ENCODE peak calls at places on chromosomes 13 and 19, in six cellular contexts. One of them, this sample, is unnamed.

GRCh38 chr13:64819081-64819480 is 2411.1 kb downstream of the PCDH9 start:
- DNase-seq in cardiac muscle cell: no peak
- DNase-seq in mucosa of descending colon: no peak
- DNase-seq in progenitor cell of endocrine pancreas: no peak
- DNase-seq in pancreas: no peak
- DNase-seq in MCF 10A: peak
- DNase-seq in this sample: no peak

GRCh38 chr19:11164879-11165406 is 9.4 kb upstream of the SPC24 start:
- DNase-seq in mucosa of descending colon: peak
- DNase-seq in pancreas: no peak
- DNase-seq in progenitor cell of endocrine pancreas: no peak
- DNase-seq in cardiac muscle cell: no peak
- DNase-seq in MCF 10A: no peak
- DNase-seq in this sample: no peak

GRCh38 chr19:15393963-15394362 is 14.4 kb upstream of the AKAP8 start:
- DNase-seq in progenitor cell of endocrine pancreas: no peak
- DNase-seq in mucosa of descending colon: no peak
- DNase-seq in pancreas: no peak
- DNase-seq in MCF 10A: peak
- DNase-seq in cardiac muscle cell: no peak
- DNase-seq in this sample: no peak

GRCh38 chr13:104984296-104984818 is 1551.1 kb downstream of the EFNB2 start:
- DNase-seq in mucosa of descending colon: peak
- DNase-seq in cardiac muscle cell: peak
- DNase-seq in pancreas: no peak
- DNase-seq in progenitor cell of endocrine pancreas: no peak
- DNase-seq in MCF 10A: peak
- DNase-seq in this sample: no peak

GRCh38 chr13:110820311-110820710 is 94.6 kb downstream of the ANKRD10 start:
- DNase-seq in mucosa of descending colon: no peak
- DNase-seq in cardiac muscle cell: no peak
- DNase-seq in pancreas: no peak
- DNase-seq in MCF 10A: no peak
- DNase-seq in progenitor cell of endocrine pancreas: no peak
- DNase-seq in this sample: no peak

GRCh38 chr19:39428309-39429112 is 7.2 kb downstream of the RPS16 start:
- DNase-seq in progenitor cell of endocrine pancreas: no peak
- DNase-seq in cardiac muscle cell: peak
- DNase-seq in mucosa of descending colon: no peak
- DNase-seq in pancreas: no peak
- DNase-seq in MCF 10A: no peak
- DNase-seq in this sample: no peak

GRCh38 chr13:90485441-90485840 is 862.0 kb upstream of the MIR17HG start:
- DNase-seq in pancreas: no peak
- DNase-seq in cardiac muscle cell: no peak
- DNase-seq in MCF 10A: peak
- DNase-seq in mucosa of descending colon: no peak
- DNase-seq in progenitor cell of endocrine pancreas: no peak
- DNase-seq in this sample: no peak

GRCh38 chr13:95341441-95341840 is 40.2 kb upstream of the ABCC4 start:
- DNase-seq in progenitor cell of endocrine pancreas: no peak
- DNase-seq in cardiac muscle cell: no peak
- DNase-seq in mucosa of descending colon: no peak
- DNase-seq in MCF 10A: peak
- DNase-seq in pancreas: no peak
- DNase-seq in this sample: no peak

GRCh38 chr19:7188682-7189629 is 105.3 kb downstream of the INSR start:
- DNase-seq in cardiac muscle cell: peak
- DNase-seq in progenitor cell of endocrine pancreas: no peak
- DNase-seq in pancreas: no peak
- DNase-seq in MCF 10A: no peak
- DNase-seq in mucosa of descending colon: no peak
- DNase-seq in this sample: no peak

GRCh38 chr13:76622336-76623045 is 263.7 kb downstream of the KCTD12 start:
- DNase-seq in mucosa of descending colon: no peak
- DNase-seq in pancreas: no peak
- DNase-seq in cardiac muscle cell: no peak
- DNase-seq in MCF 10A: no peak
- DNase-seq in progenitor cell of endocrine pancreas: no peak
- DNase-seq in this sample: no peak

GRCh38 chr13:105817011-105817410 is 718.5 kb downstream of the EFNB2 start:
- DNase-seq in cardiac muscle cell: no peak
- DNase-seq in pancreas: no peak
- DNase-seq in MCF 10A: no peak
- DNase-seq in progenitor cell of endocrine pancreas: no peak
- DNase-seq in mucosa of descending colon: no peak
- DNase-seq in this sample: no peak

GRCh38 chr13:74761794-74762193 is 627.6 kb upstream of the KLF12 start:
- DNase-seq in mucosa of descending colon: no peak
- DNase-seq in progenitor cell of endocrine pancreas: no peak
- DNase-seq in cardiac muscle cell: no peak
- DNase-seq in MCF 10A: no peak
- DNase-seq in pancreas: no peak
- DNase-seq in this sample: no peak

GRCh38 chr19:30236006-30236405 is 136.2 kb upstream of the ZNF536 start:
- DNase-seq in MCF 10A: no peak
- DNase-seq in progenitor cell of endocrine pancreas: no peak
- DNase-seq in cardiac muscle cell: peak
- DNase-seq in pancreas: no peak
- DNase-seq in mucosa of descending colon: no peak
- DNase-seq in this sample: no peak

GRCh38 chr19:7869910-7870511 is 4.2 kb downstream of the PRR36 start:
- DNase-seq in pancreas: peak
- DNase-seq in MCF 10A: peak
- DNase-seq in progenitor cell of endocrine pancreas: no peak
- DNase-seq in cardiac muscle cell: peak
- DNase-seq in mucosa of descending colon: peak
- DNase-seq in this sample: no peak

GRCh38 chr13:25372275-25373081 is 704 bp downstream of the ATP8A2 start:
- DNase-seq in progenitor cell of endocrine pancreas: peak
- DNase-seq in mucosa of descending colon: no peak
- DNase-seq in MCF 10A: no peak
- DNase-seq in pancreas: peak
- DNase-seq in cardiac muscle cell: peak
- DNase-seq in this sample: no peak

GRCh38 chr19:40567750-40568494 is 8.8 kb upstream of the SHKBP1 start:
- DNase-seq in MCF 10A: no peak
- DNase-seq in progenitor cell of endocrine pancreas: no peak
- DNase-seq in cardiac muscle cell: no peak
- DNase-seq in pancreas: peak
- DNase-seq in mucosa of descending colon: no peak
- DNase-seq in this sample: no peak

GRCh38 chr13:31528176-31528575 is 211.2 kb upstream of the RXFP2 start:
- DNase-seq in mucosa of descending colon: no peak
- DNase-seq in pancreas: no peak
- DNase-seq in cardiac muscle cell: no peak
- DNase-seq in MCF 10A: no peak
- DNase-seq in progenitor cell of endocrine pancreas: no peak
- DNase-seq in this sample: no peak

GRCh38 chr19:21398851-21399250 is 1.9 kb downstream of the ZNF493 start:
- DNase-seq in mucosa of descending colon: no peak
- DNase-seq in pancreas: no peak
- DNase-seq in MCF 10A: no peak
- DNase-seq in cardiac muscle cell: no peak
- DNase-seq in progenitor cell of endocrine pancreas: no peak
- DNase-seq in this sample: no peak

GRCh38 chr13:20492641-20493040 is 33.0 kb downstream of the CRYL1 start:
- DNase-seq in mucosa of descending colon: peak
- DNase-seq in cardiac muscle cell: peak
- DNase-seq in progenitor cell of endocrine pancreas: no peak
- DNase-seq in MCF 10A: peak
- DNase-seq in pancreas: no peak
- DNase-seq in this sample: no peak

GRCh38 chr13:20487927-20488326 is 37.7 kb downstream of the CRYL1 start:
- DNase-seq in progenitor cell of endocrine pancreas: no peak
- DNase-seq in cardiac muscle cell: no peak
- DNase-seq in mucosa of descending colon: no peak
- DNase-seq in pancreas: no peak
- DNase-seq in MCF 10A: no peak
- DNase-seq in this sample: no peak

GRCh38 chr13:20492036-20492435 is 33.6 kb downstream of the CRYL1 start:
- DNase-seq in MCF 10A: no peak
- DNase-seq in cardiac muscle cell: no peak
- DNase-seq in progenitor cell of endocrine pancreas: no peak
- DNase-seq in mucosa of descending colon: no peak
- DNase-seq in pancreas: no peak
- DNase-seq in this sample: no peak

GRCh38 chr13:20494656-20495055 is 31.0 kb downstream of the CRYL1 start:
- DNase-seq in progenitor cell of endocrine pancreas: no peak
- DNase-seq in mucosa of descending colon: no peak
- DNase-seq in cardiac muscle cell: no peak
- DNase-seq in MCF 10A: no peak
- DNase-seq in pancreas: no peak
- DNase-seq in this sample: no peak

GRCh38 chr13:20489185-20489820 is 36.4 kb downstream of the CRYL1 start:
- DNase-seq in pancreas: no peak
- DNase-seq in progenitor cell of endocrine pancreas: no peak
- DNase-seq in MCF 10A: no peak
- DNase-seq in mucosa of descending colon: peak
- DNase-seq in cardiac muscle cell: no peak
- DNase-seq in this sample: no peak
- TF ChIP-seq CTCF in pancreas: no peak
- TF ChIP-seq CTCF in progenitor cell of endocrine pancreas: no peak
- TF ChIP-seq CTCF in MCF 10A: peak
- TF ChIP-seq CTCF in mucosa of descending colon: no peak
- TF ChIP-seq CTCF in cardiac muscle cell: no peak
- TF ChIP-seq CTCF in this sample: no peak

DNA sequence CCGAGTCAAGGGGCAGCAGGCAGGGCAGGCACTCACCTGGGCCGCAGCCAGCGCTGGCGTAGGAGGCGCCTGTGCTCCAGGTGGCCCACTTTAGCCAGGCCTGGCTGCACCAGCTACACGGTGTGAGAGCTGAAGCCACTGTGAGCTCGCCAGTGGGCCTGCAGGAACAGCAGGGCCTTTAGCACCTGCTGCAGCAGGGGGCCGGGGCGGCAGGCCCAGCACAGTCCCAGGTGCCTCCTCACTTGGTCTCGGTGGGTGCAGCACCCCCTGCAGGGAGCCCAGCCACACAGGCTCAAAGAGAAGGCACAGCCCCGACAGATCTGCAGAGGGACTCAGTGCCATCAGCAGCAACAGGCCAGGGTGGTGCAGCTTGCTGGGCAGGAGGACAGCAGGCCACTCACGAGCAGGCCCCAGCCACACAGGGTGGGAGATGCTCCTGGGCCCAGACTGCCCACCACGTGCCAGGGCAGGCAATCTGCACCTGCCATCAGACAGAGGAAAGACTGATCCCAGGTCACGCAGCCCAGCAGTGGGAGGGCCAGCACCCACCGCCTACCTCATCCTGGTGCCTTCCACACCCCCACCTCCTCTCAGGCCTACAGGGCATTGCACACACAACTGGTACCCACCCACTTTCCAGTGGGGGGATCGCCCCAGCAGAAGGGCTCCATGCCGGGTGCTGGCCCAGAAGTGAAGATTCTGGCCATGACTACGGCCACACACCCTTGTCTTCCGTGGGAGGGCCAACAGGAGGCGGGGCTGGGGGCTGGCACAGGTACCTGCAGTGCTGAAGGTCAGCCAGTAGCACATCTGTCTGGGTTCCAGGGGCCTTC is 15.8 kb downstream of the ARHGAP33 start:
- DNase-seq in MCF 10A: no peak
- DNase-seq in pancreas: peak
- DNase-seq in cardiac muscle cell: no peak
- DNase-seq in mucosa of descending colon: no peak
- DNase-seq in progenitor cell of endocrine pancreas: no peak
- DNase-seq in this sample: no peak
- TF ChIP-seq CTCF in MCF 10A: no peak
- TF ChIP-seq CTCF in pancreas: no peak
- TF ChIP-seq CTCF in cardiac muscle cell: no peak
- TF ChIP-seq CTCF in mucosa of descending colon: no peak
- TF ChIP-seq CTCF in progenitor cell of endocrine pancreas: peak
- TF ChIP-seq CTCF in this sample: peak

GRCh38 chr13:47426126-47426849 is 529.4 kb upstream of the HTR2A start:
- DNase-seq in cardiac muscle cell: no peak
- DNase-seq in progenitor cell of endocrine pancreas: no peak
- DNase-seq in pancreas: no peak
- DNase-seq in mucosa of descending colon: peak
- DNase-seq in MCF 10A: peak
- DNase-seq in this sample: no peak
- TF ChIP-seq CTCF in cardiac muscle cell: no peak
- TF ChIP-seq CTCF in progenitor cell of endocrine pancreas: no peak
- TF ChIP-seq CTCF in pancreas: no peak
- TF ChIP-seq CTCF in mucosa of descending colon: no peak
- TF ChIP-seq CTCF in MCF 10A: no peak
- TF ChIP-seq CTCF in this sample: no peak

GRCh38 chr19:18290250-18291018 is 9.0 kb upstream of the JUND start:
- DNase-seq in progenitor cell of endocrine pancreas: no peak
- DNase-seq in cardiac muscle cell: no peak
- DNase-seq in mucosa of descending colon: peak
- DNase-seq in MCF 10A: no peak
- DNase-seq in pancreas: peak
- DNase-seq in this sample: no peak

GRCh38 chr19:18291019-18291524 is 9.7 kb upstream of the JUND start:
- DNase-seq in mucosa of descending colon: peak
- DNase-seq in pancreas: no peak
- DNase-seq in cardiac muscle cell: no peak
- DNase-seq in MCF 10A: no peak
- DNase-seq in progenitor cell of endocrine pancreas: no peak
- DNase-seq in this sample: no peak

GRCh38 chr19:18289471-18290066 is 8.1 kb upstream of the JUND start:
- DNase-seq in progenitor cell of endocrine pancreas: no peak
- DNase-seq in mucosa of descending colon: no peak
- DNase-seq in cardiac muscle cell: no peak
- DNase-seq in MCF 10A: no peak
- DNase-seq in pancreas: no peak
- DNase-seq in this sample: no peak

GRCh38 chr19:18286973-18287635 is 5.7 kb upstream of the JUND start:
- DNase-seq in pancreas: no peak
- DNase-seq in cardiac muscle cell: no peak
- DNase-seq in mucosa of descending colon: no peak
- DNase-seq in MCF 10A: no peak
- DNase-seq in progenitor cell of endocrine pancreas: no peak
- DNase-seq in this sample: no peak

DNA sequence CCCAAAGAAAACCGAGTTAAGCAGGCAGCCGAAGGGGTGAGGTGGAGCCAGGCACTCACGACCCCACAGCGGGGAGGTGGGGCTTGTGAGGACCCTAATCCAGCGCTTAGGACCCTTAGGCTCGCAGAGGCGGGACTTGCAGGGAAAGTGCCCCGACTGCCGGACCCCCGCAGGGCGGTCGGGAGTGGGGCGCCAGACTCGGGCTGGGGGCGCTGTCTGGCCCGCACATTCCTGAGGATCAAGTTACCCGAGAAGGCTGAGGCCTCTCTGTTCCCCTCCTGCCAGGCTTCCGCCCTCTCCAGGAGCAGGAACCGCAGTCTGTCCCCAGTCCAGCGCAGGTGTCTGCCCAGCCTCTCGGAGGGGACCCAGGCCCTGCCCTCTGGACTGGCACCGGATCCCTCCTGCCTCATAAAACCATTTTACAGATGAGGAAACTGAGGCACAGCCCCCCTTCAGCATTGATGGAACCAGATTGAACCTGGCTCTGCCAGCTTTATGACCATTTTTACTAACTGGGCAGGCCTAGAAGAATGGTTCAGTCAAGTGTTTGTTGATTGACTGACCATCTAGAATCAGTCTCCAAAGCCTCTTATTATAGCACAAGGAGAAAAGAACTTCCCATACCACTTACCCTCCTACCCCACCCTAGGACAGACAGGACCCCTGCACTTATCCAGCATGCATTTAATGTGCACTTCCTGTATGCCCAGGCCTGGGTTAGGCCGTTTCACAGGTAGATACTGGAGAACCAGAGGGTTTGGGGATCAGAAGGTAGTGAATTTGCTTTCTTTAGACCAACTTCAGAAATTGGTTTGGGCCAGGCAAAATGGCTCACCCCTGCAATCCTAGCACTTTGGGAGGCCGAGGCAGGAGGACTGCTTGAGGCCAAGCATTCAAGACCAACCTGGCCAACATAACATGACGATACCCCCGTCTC is 6.7 kb upstream of the JUND start:
- DNase-seq in MCF 10A: no peak
- DNase-seq in progenitor cell of endocrine pancreas: no peak
- DNase-seq in cardiac muscle cell: peak
- DNase-seq in mucosa of descending colon: no peak
- DNase-seq in pancreas: peak
- DNase-seq in this sample: no peak
- TF ChIP-seq CTCF in MCF 10A: no peak
- TF ChIP-seq CTCF in progenitor cell of endocrine pancreas: peak
- TF ChIP-seq CTCF in cardiac muscle cell: no peak
- TF ChIP-seq CTCF in mucosa of descending colon: no peak
- TF ChIP-seq CTCF in pancreas: no peak
- TF ChIP-seq CTCF in this sample: no peak

This sample was measured in type B pancreatic cell.